ENCODE peak calls at places on chromosomes 5 and 9, in nine cellular contexts. V is K562, F is PC-9, T is HCT116, R is OCI-LY7, Z is astrocyte, O is neural progenitor cell, L is neuronal stem cell, B is IMR-90. P is an unnamed sample.

GRCh38 chr9:82538634-82539033 is 524.3 kb downstream of the RASEF start:
- DNase-seq in V (no peak), F (no peak), T (no peak), R (no peak), Z (peak; percentile 77), O (no peak), L (no peak), B (no peak), P (peak; percentile 74)

GRCh38 chr5:159416438-159416837 is 86.2 kb upstream of the IL12B start:
- DNase-seq in V (no peak), F (no peak), T (no peak), R (no peak), Z (no peak), O (no peak), L (no peak), B (no peak), P (no peak)

GRCh38 chr5:138726848-138727247 is 26.4 kb upstream of the CTNNA1 start:
- DNase-seq in V (no peak), F (no peak), T (no peak), R (no peak), Z (no peak), O (no peak), L (no peak), B (no peak), P (no peak)

GRCh38 chr5:180135128-180135955 is 63.8 kb upstream of the RNF130 start:
- DNase-seq in V (no peak), F (peak; percentile 80), T (peak; percentile 48), R (no peak), Z (peak; percentile 81), O (no peak), L (no peak), B (peak; percentile 79), P (peak; percentile 87)

GRCh38 chr5:7875151-7875550 is 6.2 kb downstream of the MTRR start:
- DNase-seq in V (no peak), F (no peak), T (no peak), R (no peak), Z (no peak), O (no peak), L (no peak), B (no peak), P (no peak)

GRCh38 chr9:136358888-136359287 is 4.7 kb downstream of the DNLZ start:
- DNase-seq in V (no peak), F (no peak), T (no peak), R (no peak), Z (no peak), O (no peak), L (no peak), B (no peak), P (no peak)

GRCh38 chr5:180209137-180209581 is at the start of gene RASGEF1C:
- DNase-seq in V (peak; percentile 86), F (no peak), T (peak; percentile 19), R (no peak), Z (peak; percentile 16), O (peak; percentile 93), L (peak; percentile 75), B (peak; percentile 47), P (peak; percentile 54)

GRCh38 chr5:150587830-150588494 is 52.5 kb upstream of the SYNPO start:
- DNase-seq in V (no peak), F (no peak), T (no peak), R (no peak), Z (no peak), O (no peak), L (no peak), B (no peak), P (peak; percentile 35)

GRCh38 chr9:70229579-70229978 is 29.2 kb upstream of the SMC5 start:
- DNase-seq in V (peak; percentile 11), F (no peak), T (peak; percentile 18), R (no peak), Z (peak; percentile 12), O (no peak), L (no peak), B (peak; percentile 68), P (peak; percentile 66)

DNA sequence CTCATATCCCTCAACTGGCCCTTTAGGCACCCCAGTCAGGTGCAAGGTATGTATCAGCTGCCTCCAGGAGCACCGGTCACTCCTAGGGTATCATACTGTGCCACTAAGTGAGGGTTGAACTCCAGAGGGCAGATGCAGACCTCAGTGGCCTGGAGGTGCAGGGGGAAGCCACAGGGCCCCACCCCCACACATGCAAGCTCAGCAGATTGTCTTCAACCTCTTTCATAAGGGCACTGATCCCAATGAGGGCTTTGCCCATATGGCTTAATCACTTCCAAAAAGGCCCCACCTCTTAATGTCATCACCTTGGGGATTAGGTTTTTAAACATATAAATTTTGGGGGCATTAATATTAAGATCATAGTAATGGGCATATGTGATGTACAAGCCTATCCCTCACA is 28.2 kb downstream of the BAAT start:
- DNase-seq in V (no peak), F (no peak), T (no peak), R (no peak), Z (no peak), O (no peak), L (no peak), B (no peak), P (no peak)
- H3K4me3 ChIP-seq in V (no peak overlapping the region), F (no peak overlapping the region), T (no peak overlapping the region), R (no peak overlapping the region), Z (no peak overlapping the region), O (no peak overlapping the region), L (peak overlapping the region; percentile 36), B (no peak overlapping the region), P (no peak overlapping the region)

GRCh38 chr5:36740259-36740898 is 134.0 kb downstream of the SLC1A3 start:
- DNase-seq in V (peak; percentile 57), F (no peak), T (no peak), R (no peak), Z (peak; percentile 53), O (no peak), L (no peak), B (peak; percentile 71), P (peak; percentile 69)
- H2AFZ ChIP-seq in V (peak overlapping the region; percentile 76), F (no peak overlapping the region), T (peak overlapping the region; percentile 93), R (peak overlapping the region; percentile 93), Z (no peak overlapping the region), O (peak overlapping the region; percentile 90), L (peak overlapping the region; percentile 62), B (peak overlapping the region; percentile 65), P (no peak overlapping the region)

GRCh38 chr5:16457853-16458252 is 7.7 kb downstream of the ZNF622 start:
- DNase-seq in V (no peak), F (no peak), T (no peak), R (no peak), Z (peak; percentile 41), O (no peak), L (no peak), B (peak; percentile 49), P (no peak)

GRCh38 chr5:16457451-16457850 is 8.1 kb downstream of the ZNF622 start:
- DNase-seq in V (no peak), F (no peak), T (no peak), R (no peak), Z (no peak), O (no peak), L (no peak), B (no peak), P (no peak)

GRCh38 chr5:16459451-16459850 is 6.1 kb downstream of the ZNF622 start:
- DNase-seq in V (no peak), F (no peak), T (no peak), R (no peak), Z (no peak), O (no peak), L (no peak), B (no peak), P (no peak)

GRCh38 chr5:16461782-16462181 is 3.8 kb downstream of the ZNF622 start:
- DNase-seq in V (no peak), F (peak; percentile 50), T (no peak), R (no peak), Z (peak; percentile 89), O (no peak), L (no peak), B (peak; percentile 94), P (peak; percentile 92)

GRCh38 chr5:16461026-16461425 is 4.6 kb downstream of the ZNF622 start:
- DNase-seq in V (no peak), F (no peak), T (no peak), R (no peak), Z (peak; percentile 76), O (no peak), L (no peak), B (peak; percentile 70), P (peak; percentile 36)
- H3K4me3 ChIP-seq in V (no peak overlapping the region), F (no peak overlapping the region), T (no peak overlapping the region), R (no peak overlapping the region), Z (no peak overlapping the region), O (no peak overlapping the region), L (no peak overlapping the region), B (no peak overlapping the region), P (no peak overlapping the region)

DNA sequence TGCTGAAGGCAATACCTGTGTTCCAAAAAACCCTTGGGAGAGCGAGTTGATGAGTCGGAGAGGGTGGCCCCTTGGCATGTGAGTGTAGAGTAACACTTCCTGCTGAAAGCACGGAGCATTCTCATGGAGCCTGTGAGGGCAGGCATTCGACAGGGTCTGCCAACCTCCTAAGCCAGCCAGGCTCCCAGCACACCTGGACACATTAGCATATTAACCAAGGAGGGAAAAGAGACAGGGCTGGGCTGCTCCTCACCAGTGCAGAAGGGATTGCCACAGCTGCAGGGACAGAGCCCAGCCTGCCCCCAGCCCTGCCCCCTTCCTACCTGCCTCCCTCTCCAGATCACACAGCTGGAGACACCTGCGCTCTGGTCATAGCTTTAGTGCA is 46.4 kb upstream of the SEMA4D start:
- DNase-seq in V (no peak), F (no peak), T (no peak), R (no peak), Z (no peak), O (no peak), L (no peak), B (no peak), P (no peak)
- H2AFZ ChIP-seq in V (no peak overlapping the region), F (no peak overlapping the region), T (no peak overlapping the region), R (no peak overlapping the region), Z (no peak overlapping the region), O (no peak overlapping the region), L (no peak overlapping the region), B (no peak overlapping the region), P (no peak overlapping the region)

GRCh38 chr9:132647806-132648205 is 22.0 kb downstream of the DDX31 start:
- DNase-seq in V (no peak), F (no peak), T (no peak), R (no peak), Z (no peak), O (no peak), L (no peak), B (peak; percentile 28), P (no peak)
- H3K4me3 ChIP-seq in V (no peak overlapping the region), F (no peak overlapping the region), T (no peak overlapping the region), R (no peak overlapping the region), Z (peak overlapping the region; percentile 27), O (no peak overlapping the region), L (no peak overlapping the region), B (no peak overlapping the region), P (peak overlapping the region; percentile 11)

P was measured in fibroblast of lung.